ENCODE peak calls at places on chromosomes 1 and 21, in four cellular contexts. X is body of pancreas, K is GM12891, V is adrenal gland. E is an unnamed sample.

GRCh38 chr1:162192323-162192678 is 122.8 kb downstream of the NOS1AP start:
- DNase-seq in X (no peak), K (no peak), V (no peak), E (no peak)

GRCh38 chr1:88875595-88875994 is 15.8 kb downstream of the GTF2B start:
- DNase-seq in X (no peak), K (no peak), V (no peak), E (no peak)

GRCh38 chr21:38699048-38699447 is 106.7 kb upstream of the ETS2 start:
- DNase-seq in X (no peak), K (no peak), V (no peak), E (peak)

GRCh38 chr21:31479222-31479621 is 135.2 kb upstream of the TIAM1 start:
- DNase-seq in X (no peak), K (no peak), V (no peak), E (no peak)

GRCh38 chr1:150931773-150932172 is 5.6 kb downstream of the SETDB1 start:
- DNase-seq in X (no peak), K (no peak), V (no peak), E (peak)

GRCh38 chr1:246632584-246633168 is 66.4 kb downstream of the CNST start:
- DNase-seq in X (no peak), K (no peak), V (no peak), E (no peak)

GRCh38 chr1:27521336-27522147 is 31.6 kb upstream of the WASF2 start:
- DNase-seq in X (no peak), K (no peak), V (peak), E (no peak)

GRCh38 chr21:46006547-46007497 is 25.3 kb downstream of the COL6A1 start:
- DNase-seq in X (no peak), K (no peak), V (peak), E (no peak)

GRCh38 chr1:172833956-172834355 is 175.1 kb downstream of the FASLG start:
- DNase-seq in X (no peak), K (no peak), V (no peak), E (no peak)

GRCh38 chr1:115064461-115064860 is 24.8 kb downstream of the TSPAN2 start:
- DNase-seq in X (no peak), K (no peak), V (no peak), E (no peak)

GRCh38 chr1:212413902-212414327 is 771 bp downstream of the PACC1 start:
- DNase-seq in X (no peak), K (no peak), V (no peak), E (peak)

GRCh38 chr21:45910548-45911221 is 70.9 kb upstream of the COL6A1 start:
- DNase-seq in X (no peak), K (no peak), V (no peak), E (no peak)

GRCh38 chr1:93519196-93519825 is 71.4 kb downstream of the FNBP1L start:
- DNase-seq in X (no peak), K (no peak), V (no peak), E (no peak)

GRCh38 chr1:58583496-58583895 is 6.4 kb upstream of the TACSTD2 start:
- DNase-seq in X (no peak), K (no peak), V (no peak), E (no peak)

GRCh38 chr21:25489673-25490072 is 117.6 kb downstream of the MRPL39 start:
- DNase-seq in X (no peak), K (no peak), V (no peak), E (no peak)

GRCh38 chr1:117656202-117656641 is 50.4 kb downstream of the TENT5C start:
- DNase-seq in X (no peak), K (no peak), V (no peak), E (peak)

GRCh38 chr1:62325076-62325475 is 5.8 kb upstream of the KANK4 start:
- DNase-seq in X (no peak), K (no peak), V (no peak), E (no peak)

GRCh38 chr1:66705100-66705499 is 47.2 kb upstream of the DYNLT5 start:
- DNase-seq in X (no peak), K (no peak), V (peak), E (no peak)

GRCh38 chr1:5991784-5992033 is 516 bp downstream of the NPHP4 start:
- DNase-seq in X (peak), K (peak), V (no peak), E (peak)

GRCh38 chr1:32894681-32895080 is 6.5 kb downstream of the TMEM54 start:
- DNase-seq in X (no peak), K (no peak), V (no peak), E (no peak)

GRCh38 chr1:113072141-113072756 is 749 bp upstream of the LRIG2 start:
- DNase-seq in X (no peak), K (no peak), V (no peak), E (peak)

GRCh38 chr1:194477908-194478307 is 1291.5 kb upstream of the B3GALT2 start:
- DNase-seq in X (no peak), K (no peak), V (no peak), E (no peak)

GRCh38 chr1:101474039-101474665 is 237.3 kb downstream of the S1PR1 start:
- DNase-seq in X (no peak), K (no peak), V (no peak), E (peak)

GRCh38 chr1:2403273-2403672 is 9.1 kb downstream of the PEX10 start:
- DNase-seq in X (no peak), K (no peak), V (no peak), E (no peak)

GRCh38 chr1:87841332-87841731 is 512.7 kb downstream of the LMO4 start:
- DNase-seq in X (no peak), K (no peak), V (no peak), E (no peak)

GRCh38 chr1:21149430-21149861 is 27.3 kb downstream of the EIF4G3 start:
- DNase-seq in X (peak), K (no peak), V (no peak), E (peak)

GRCh38 chr1:234373064-234373937 is at the start of gene COA6:
- DNase-seq in X (peak), K (peak), V (peak), E (peak)
- TF ChIP-seq POLR2A in X (peak), K (peak), V (peak), E (peak)

GRCh38 chr1:15833069-15833679 is 14.3 kb upstream of the SPEN start:
- DNase-seq in X (peak), K (no peak), V (peak), E (peak)
- TF ChIP-seq POLR2A in X (no peak), K (peak), V (no peak), E (no peak)

GRCh38 chr1:54016343-54017282 is 1.4 kb downstream of the LDLRAD1 start:
- DNase-seq in X (peak), K (no peak), V (peak), E (no peak)

GRCh38 chr1:54014009-54014629 is 3.9 kb downstream of the LDLRAD1 start:
- DNase-seq in X (no peak), K (no peak), V (no peak), E (no peak)

GRCh38 chr1:54018635-54019034 is 649 bp upstream of the LDLRAD1 start:
- DNase-seq in X (no peak), K (no peak), V (no peak), E (no peak)

GRCh38 chr1:54013393-54014008 is 4.5 kb downstream of the LDLRAD1 start:
- DNase-seq in X (no peak), K (no peak), V (no peak), E (no peak)

DNA sequence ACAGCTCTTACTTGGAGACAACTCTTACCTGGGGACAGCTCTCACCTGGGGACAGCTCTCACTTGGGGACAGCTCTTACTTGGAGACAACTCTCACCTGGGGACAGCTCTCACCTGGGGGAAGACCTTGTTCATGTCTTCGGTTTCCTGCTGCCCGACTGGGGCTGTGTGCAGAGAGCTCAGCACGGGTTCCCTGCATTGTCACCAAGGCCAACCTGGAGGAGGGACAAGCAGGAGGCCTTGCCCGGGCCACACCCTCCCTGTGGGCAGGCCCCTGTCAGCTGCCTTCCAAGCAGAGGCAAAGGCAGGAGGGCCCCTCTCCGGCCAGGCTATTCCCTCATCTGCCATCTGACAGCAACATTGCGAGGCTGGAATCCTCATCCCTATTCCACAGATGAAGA is at the start of gene LDLRAD1:
- DNase-seq in X (peak), K (no peak), V (peak), E (no peak)
- TF ChIP-seq POLR2A in X (no peak), K (no peak), V (peak), E (no peak)

GRCh38 chr1:111738436-111739221 is 566 bp downstream of the INKA2 start:
- DNase-seq in X (peak), K (peak), V (peak), E (peak)
- TF ChIP-seq POLR2A in X (no peak), K (no peak), V (no peak), E (no peak)

DNA sequence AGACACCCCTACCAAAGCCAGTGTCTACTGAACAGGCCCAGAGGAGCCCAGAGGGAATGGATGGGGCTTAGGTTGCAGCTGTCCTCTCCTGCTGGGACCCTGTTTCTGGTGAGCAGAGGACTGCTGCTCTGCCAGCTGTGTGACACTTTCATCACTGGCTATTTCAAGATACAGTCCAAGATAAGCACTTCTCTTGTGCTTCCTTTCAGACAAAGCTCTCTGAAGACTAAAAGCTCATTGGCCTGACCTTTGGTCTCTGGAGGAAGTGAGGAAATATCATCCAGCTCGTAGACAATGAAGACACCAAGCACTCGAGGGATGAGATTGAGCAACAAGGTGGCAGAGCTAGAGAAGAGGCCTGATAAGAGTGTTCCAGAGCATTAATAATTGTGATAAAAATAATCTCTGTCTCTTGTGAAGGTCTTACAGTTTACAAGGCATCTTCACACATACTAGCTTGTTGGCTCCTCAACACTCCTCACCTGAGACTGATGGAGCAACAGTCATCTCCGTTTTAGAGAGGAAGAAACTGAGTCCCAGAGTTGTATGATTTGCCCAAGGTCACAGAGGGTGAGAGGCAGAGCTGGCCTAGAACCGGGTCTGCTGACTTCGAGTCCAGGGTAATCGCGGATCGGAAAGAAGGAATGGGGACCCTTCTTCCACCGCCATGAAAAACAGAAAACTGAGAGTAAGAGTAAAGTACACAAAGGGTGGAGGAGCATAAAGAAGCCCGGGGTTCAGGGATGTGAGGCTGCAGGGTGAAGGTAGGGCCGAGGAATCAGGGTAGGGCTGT is 701 bp downstream of the PAFAH2 start:
- DNase-seq in X (no peak), K (no peak), V (peak), E (peak)
- TF ChIP-seq POLR2A in X (no peak), K (no peak), V (peak), E (no peak)

DNA sequence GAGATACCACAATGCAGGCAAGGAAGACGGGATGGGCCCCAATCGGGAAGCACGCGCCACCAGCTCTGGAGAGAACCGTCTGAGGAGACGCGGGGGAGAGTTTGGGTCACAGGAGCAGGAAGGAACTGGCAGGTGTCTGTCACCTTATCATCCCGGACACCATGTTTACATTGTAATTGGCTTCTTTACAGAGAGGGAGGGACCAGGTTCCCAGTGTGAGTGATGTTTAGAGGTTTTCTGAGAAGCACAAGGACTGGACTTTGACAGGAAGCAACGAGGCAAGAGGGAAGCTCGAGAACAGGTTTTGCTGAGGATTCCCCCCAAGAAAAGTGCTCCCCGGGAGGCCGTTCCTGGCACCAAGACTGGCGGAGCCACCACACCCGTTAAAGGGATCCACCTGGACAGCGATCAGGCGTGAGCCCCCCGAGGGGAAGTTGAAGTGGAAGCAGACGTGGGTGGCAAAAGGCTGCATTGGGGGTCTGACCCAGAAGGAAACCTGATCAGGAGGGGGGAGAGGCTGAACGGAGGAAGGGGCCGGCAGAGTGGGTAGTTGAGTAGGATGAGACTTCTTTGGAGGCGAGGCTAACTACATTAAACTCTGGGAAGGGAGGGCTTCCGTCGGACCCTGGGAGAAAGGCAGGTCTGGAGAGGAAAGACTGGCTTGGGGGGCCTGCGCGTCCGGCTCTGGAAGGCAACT is 885 bp downstream of the EPS15 start:
- DNase-seq in X (peak), K (no peak), V (peak), E (peak)
- TF ChIP-seq POLR2A in X (peak), K (peak), V (no peak), E (peak)

GRCh38 chr1:12159826-12160225 is 7.0 kb upstream of the TNFRSF1B start:
- DNase-seq in X (no peak), K (no peak), V (no peak), E (no peak)

GRCh38 chr1:12158362-12159092 is 8.3 kb upstream of the TNFRSF1B start:
- DNase-seq in X (no peak), K (no peak), V (no peak), E (no peak)

GRCh38 chr1:12161324-12161661 is 5.5 kb upstream of the TNFRSF1B start:
- DNase-seq in X (no peak), K (no peak), V (no peak), E (no peak)

GRCh38 chr1:12155328-12155727 is 11.5 kb upstream of the TNFRSF1B start:
- DNase-seq in X (no peak), K (no peak), V (no peak), E (no peak)

GRCh38 chr1:12157366-12158231 is 9.2 kb upstream of the TNFRSF1B start:
- DNase-seq in X (no peak), K (no peak), V (no peak), E (no peak)
- TF ChIP-seq POLR2A in X (no peak), K (no peak), V (no peak), E (no peak)

GRCh38 chr1:196400478-196401453 is 207.5 kb downstream of the KCNT2 start:
- DNase-seq in X (no peak), K (no peak), V (peak), E (no peak)
- TF ChIP-seq POLR2A in X (no peak), K (no peak), V (no peak), E (no peak)